ENCODE peak calls at places on chromosome 10, in nine cellular contexts. One of them, this sample, is unnamed.

GRCh38 chr10:68655620-68656126 is 65.4 kb upstream of the CCAR1 start:
- DNase-seq in KG1: no peak
- DNase-seq in uterus: no peak
- DNase-seq in H1: no peak
- DNase-seq in stimulated activated CD8-positive, alpha-beta memory T cell treated with anti-CD3 and anti-CD28 coated beads, Interleukin-15, amount 100 ng/mL, for 4 hours: no peak
- DNase-seq in SHP77: no peak
- DNase-seq in NCI-H510A: no peak
- DNase-seq in RWPE2: no peak
- DNase-seq in nephron progenitor cell: no peak
- DNase-seq in this sample: no peak

GRCh38 chr10:34768261-34768971 is 46.7 kb downstream of the PARD3 start:
- DNase-seq in KG1: no peak
- DNase-seq in uterus: peak
- DNase-seq in H1: no peak
- DNase-seq in stimulated activated CD8-positive, alpha-beta memory T cell treated with anti-CD3 and anti-CD28 coated beads, Interleukin-15, amount 100 ng/mL, for 4 hours: no peak
- DNase-seq in SHP77: no peak
- DNase-seq in NCI-H510A: peak
- DNase-seq in RWPE2: no peak
- DNase-seq in nephron progenitor cell: no peak
- DNase-seq in this sample: peak

GRCh38 chr10:128599538-128599937 is 473.3 kb upstream of the MKI67 start:
- DNase-seq in KG1: no peak
- DNase-seq in uterus: no peak
- DNase-seq in H1: no peak
- DNase-seq in stimulated activated CD8-positive, alpha-beta memory T cell treated with anti-CD3 and anti-CD28 coated beads, Interleukin-15, amount 100 ng/mL, for 4 hours: no peak
- DNase-seq in SHP77: no peak
- DNase-seq in NCI-H510A: no peak
- DNase-seq in RWPE2: no peak
- DNase-seq in nephron progenitor cell: no peak
- DNase-seq in this sample: no peak

GRCh38 chr10:83539528-83540308 is 599.6 kb upstream of the GHITM start:
- DNase-seq in KG1: no peak
- DNase-seq in uterus: peak
- DNase-seq in H1: no peak
- DNase-seq in stimulated activated CD8-positive, alpha-beta memory T cell treated with anti-CD3 and anti-CD28 coated beads, Interleukin-15, amount 100 ng/mL, for 4 hours: no peak
- DNase-seq in SHP77: no peak
- DNase-seq in NCI-H510A: no peak
- DNase-seq in RWPE2: no peak
- DNase-seq in nephron progenitor cell: peak
- DNase-seq in this sample: peak

GRCh38 chr10:93871805-93872204 is 22.0 kb upstream of the SLC35G1 start:
- DNase-seq in KG1: no peak
- DNase-seq in uterus: no peak
- DNase-seq in H1: no peak
- DNase-seq in stimulated activated CD8-positive, alpha-beta memory T cell treated with anti-CD3 and anti-CD28 coated beads, Interleukin-15, amount 100 ng/mL, for 4 hours: no peak
- DNase-seq in SHP77: no peak
- DNase-seq in NCI-H510A: no peak
- DNase-seq in RWPE2: no peak
- DNase-seq in nephron progenitor cell: no peak
- DNase-seq in this sample: no peak

GRCh38 chr10:69741671-69742355 is 59.9 kb upstream of the COL13A1 start:
- DNase-seq in KG1: no peak
- DNase-seq in uterus: no peak
- DNase-seq in H1: no peak
- DNase-seq in stimulated activated CD8-positive, alpha-beta memory T cell treated with anti-CD3 and anti-CD28 coated beads, Interleukin-15, amount 100 ng/mL, for 4 hours: no peak
- DNase-seq in SHP77: no peak
- DNase-seq in NCI-H510A: no peak
- DNase-seq in RWPE2: no peak
- DNase-seq in nephron progenitor cell: no peak
- DNase-seq in this sample: no peak

GRCh38 chr10:37125191-37125732 is at the start of gene ANKRD30A:
- DNase-seq in KG1: no peak
- DNase-seq in uterus: no peak
- DNase-seq in H1: no peak
- DNase-seq in stimulated activated CD8-positive, alpha-beta memory T cell treated with anti-CD3 and anti-CD28 coated beads, Interleukin-15, amount 100 ng/mL, for 4 hours: no peak
- DNase-seq in SHP77: no peak
- DNase-seq in NCI-H510A: no peak
- DNase-seq in RWPE2: no peak
- DNase-seq in nephron progenitor cell: no peak
- DNase-seq in this sample: no peak

GRCh38 chr10:76998451-76998850 is 639.2 kb downstream of the KCNMA1 start:
- DNase-seq in KG1: no peak
- DNase-seq in uterus: no peak
- DNase-seq in H1: no peak
- DNase-seq in stimulated activated CD8-positive, alpha-beta memory T cell treated with anti-CD3 and anti-CD28 coated beads, Interleukin-15, amount 100 ng/mL, for 4 hours: no peak
- DNase-seq in SHP77: no peak
- DNase-seq in NCI-H510A: no peak
- DNase-seq in RWPE2: no peak
- DNase-seq in nephron progenitor cell: no peak
- DNase-seq in this sample: no peak

GRCh38 chr10:73800560-73801252 is 10.7 kb downstream of the NDST2 start:
- DNase-seq in KG1: no peak
- DNase-seq in uterus: no peak
- DNase-seq in H1: no peak
- DNase-seq in stimulated activated CD8-positive, alpha-beta memory T cell treated with anti-CD3 and anti-CD28 coated beads, Interleukin-15, amount 100 ng/mL, for 4 hours: no peak
- DNase-seq in SHP77: no peak
- DNase-seq in NCI-H510A: no peak
- DNase-seq in RWPE2: no peak
- DNase-seq in nephron progenitor cell: no peak
- DNase-seq in this sample: no peak

GRCh38 chr10:75038335-75038734 is 73.1 kb upstream of the SAMD8 start:
- DNase-seq in KG1: no peak
- DNase-seq in uterus: peak
- DNase-seq in H1: no peak
- DNase-seq in stimulated activated CD8-positive, alpha-beta memory T cell treated with anti-CD3 and anti-CD28 coated beads, Interleukin-15, amount 100 ng/mL, for 4 hours: no peak
- DNase-seq in SHP77: no peak
- DNase-seq in NCI-H510A: no peak
- DNase-seq in RWPE2: no peak
- DNase-seq in nephron progenitor cell: no peak
- DNase-seq in this sample: no peak

GRCh38 chr10:14562197-14562596 is 212.5 kb downstream of the FAM107B start:
- DNase-seq in KG1: no peak
- DNase-seq in uterus: no peak
- DNase-seq in H1: no peak
- DNase-seq in stimulated activated CD8-positive, alpha-beta memory T cell treated with anti-CD3 and anti-CD28 coated beads, Interleukin-15, amount 100 ng/mL, for 4 hours: no peak
- DNase-seq in SHP77: no peak
- DNase-seq in NCI-H510A: no peak
- DNase-seq in RWPE2: no peak
- DNase-seq in nephron progenitor cell: no peak
- DNase-seq in this sample: no peak

GRCh38 chr10:33808475-33808874 is 474.0 kb upstream of the NRP1 start:
- DNase-seq in KG1: no peak
- DNase-seq in uterus: no peak
- DNase-seq in H1: no peak
- DNase-seq in stimulated activated CD8-positive, alpha-beta memory T cell treated with anti-CD3 and anti-CD28 coated beads, Interleukin-15, amount 100 ng/mL, for 4 hours: no peak
- DNase-seq in SHP77: no peak
- DNase-seq in NCI-H510A: no peak
- DNase-seq in RWPE2: no peak
- DNase-seq in nephron progenitor cell: no peak
- DNase-seq in this sample: no peak

GRCh38 chr10:33807527-33808377 is 473.3 kb upstream of the NRP1 start:
- DNase-seq in KG1: no peak
- DNase-seq in uterus: no peak
- DNase-seq in H1: no peak
- DNase-seq in stimulated activated CD8-positive, alpha-beta memory T cell treated with anti-CD3 and anti-CD28 coated beads, Interleukin-15, amount 100 ng/mL, for 4 hours: no peak
- DNase-seq in SHP77: no peak
- DNase-seq in NCI-H510A: no peak
- DNase-seq in RWPE2: no peak
- DNase-seq in nephron progenitor cell: no peak
- DNase-seq in this sample: no peak

GRCh38 chr10:70164179-70164578 is 6.1 kb downstream of the SAR1A start:
- DNase-seq in KG1: no peak
- DNase-seq in uterus: no peak
- DNase-seq in H1: no peak
- DNase-seq in stimulated activated CD8-positive, alpha-beta memory T cell treated with anti-CD3 and anti-CD28 coated beads, Interleukin-15, amount 100 ng/mL, for 4 hours: no peak
- DNase-seq in SHP77: no peak
- DNase-seq in NCI-H510A: no peak
- DNase-seq in RWPE2: no peak
- DNase-seq in nephron progenitor cell: no peak
- DNase-seq in this sample: no peak

GRCh38 chr10:72645263-72645858 is 19.5 kb upstream of the MICU1 start:
- DNase-seq in KG1: no peak
- DNase-seq in uterus: no peak
- DNase-seq in H1: no peak
- DNase-seq in stimulated activated CD8-positive, alpha-beta memory T cell treated with anti-CD3 and anti-CD28 coated beads, Interleukin-15, amount 100 ng/mL, for 4 hours: no peak
- DNase-seq in SHP77: no peak
- DNase-seq in NCI-H510A: peak
- DNase-seq in RWPE2: no peak
- DNase-seq in nephron progenitor cell: no peak
- DNase-seq in this sample: no peak

GRCh38 chr10:113435881-113436280 is 117.0 kb upstream of the HABP2 start:
- DNase-seq in KG1: no peak
- DNase-seq in uterus: no peak
- DNase-seq in H1: no peak
- DNase-seq in stimulated activated CD8-positive, alpha-beta memory T cell treated with anti-CD3 and anti-CD28 coated beads, Interleukin-15, amount 100 ng/mL, for 4 hours: no peak
- DNase-seq in SHP77: no peak
- DNase-seq in NCI-H510A: no peak
- DNase-seq in RWPE2: no peak
- DNase-seq in nephron progenitor cell: no peak
- DNase-seq in this sample: no peak

GRCh38 chr10:72328045-72328828 is 26.5 kb downstream of the DNAJB12 start:
- DNase-seq in KG1: no peak
- DNase-seq in uterus: peak
- DNase-seq in H1: no peak
- DNase-seq in stimulated activated CD8-positive, alpha-beta memory T cell treated with anti-CD3 and anti-CD28 coated beads, Interleukin-15, amount 100 ng/mL, for 4 hours: no peak
- DNase-seq in SHP77: peak
- DNase-seq in NCI-H510A: no peak
- DNase-seq in RWPE2: no peak
- DNase-seq in nephron progenitor cell: peak
- DNase-seq in this sample: peak

GRCh38 chr10:122474145-122474739 is 12.9 kb downstream of the HTRA1 start:
- DNase-seq in KG1: no peak
- DNase-seq in uterus: no peak
- DNase-seq in H1: no peak
- DNase-seq in stimulated activated CD8-positive, alpha-beta memory T cell treated with anti-CD3 and anti-CD28 coated beads, Interleukin-15, amount 100 ng/mL, for 4 hours: no peak
- DNase-seq in SHP77: no peak
- DNase-seq in NCI-H510A: no peak
- DNase-seq in RWPE2: no peak
- DNase-seq in nephron progenitor cell: no peak
- DNase-seq in this sample: peak

GRCh38 chr10:128124813-128125403 is 1.3 kb downstream of the MKI67 start:
- DNase-seq in KG1: no peak
- DNase-seq in uterus: no peak
- DNase-seq in H1: no peak
- DNase-seq in stimulated activated CD8-positive, alpha-beta memory T cell treated with anti-CD3 and anti-CD28 coated beads, Interleukin-15, amount 100 ng/mL, for 4 hours: no peak
- DNase-seq in SHP77: no peak
- DNase-seq in NCI-H510A: no peak
- DNase-seq in RWPE2: no peak
- DNase-seq in nephron progenitor cell: no peak
- DNase-seq in this sample: no peak

GRCh38 chr10:132375116-132375794 is 21.7 kb upstream of the PWWP2B start:
- DNase-seq in KG1: no peak
- DNase-seq in uterus: no peak
- DNase-seq in H1: no peak
- DNase-seq in stimulated activated CD8-positive, alpha-beta memory T cell treated with anti-CD3 and anti-CD28 coated beads, Interleukin-15, amount 100 ng/mL, for 4 hours: no peak
- DNase-seq in SHP77: no peak
- DNase-seq in NCI-H510A: no peak
- DNase-seq in RWPE2: peak
- DNase-seq in nephron progenitor cell: no peak
- DNase-seq in this sample: no peak

GRCh38 chr10:5547934-5548660 is 23.3 kb downstream of the CALML3 start:
- DNase-seq in KG1: no peak
- DNase-seq in uterus: no peak
- DNase-seq in H1: no peak
- DNase-seq in stimulated activated CD8-positive, alpha-beta memory T cell treated with anti-CD3 and anti-CD28 coated beads, Interleukin-15, amount 100 ng/mL, for 4 hours: no peak
- DNase-seq in SHP77: peak
- DNase-seq in NCI-H510A: peak
- DNase-seq in RWPE2: no peak
- DNase-seq in nephron progenitor cell: no peak
- DNase-seq in this sample: no peak

GRCh38 chr10:37872283-37872682 is 14.9 kb upstream of the ZNF248 start:
- DNase-seq in KG1: no peak
- DNase-seq in uterus: no peak
- DNase-seq in H1: no peak
- DNase-seq in stimulated activated CD8-positive, alpha-beta memory T cell treated with anti-CD3 and anti-CD28 coated beads, Interleukin-15, amount 100 ng/mL, for 4 hours: no peak
- DNase-seq in SHP77: no peak
- DNase-seq in NCI-H510A: no peak
- DNase-seq in RWPE2: no peak
- DNase-seq in nephron progenitor cell: no peak
- DNase-seq in this sample: no peak

GRCh38 chr10:95403690-95404459 is 113.1 kb upstream of the PDLIM1 start:
- DNase-seq in KG1: no peak
- DNase-seq in uterus: no peak
- DNase-seq in H1: no peak
- DNase-seq in stimulated activated CD8-positive, alpha-beta memory T cell treated with anti-CD3 and anti-CD28 coated beads, Interleukin-15, amount 100 ng/mL, for 4 hours: no peak
- DNase-seq in SHP77: no peak
- DNase-seq in NCI-H510A: no peak
- DNase-seq in RWPE2: no peak
- DNase-seq in nephron progenitor cell: no peak
- DNase-seq in this sample: no peak

GRCh38 chr10:31318382-31318853 is 598 bp upstream of the ZEB1 start:
- DNase-seq in KG1: peak
- DNase-seq in uterus: no peak
- DNase-seq in H1: no peak
- DNase-seq in stimulated activated CD8-positive, alpha-beta memory T cell treated with anti-CD3 and anti-CD28 coated beads, Interleukin-15, amount 100 ng/mL, for 4 hours: peak
- DNase-seq in SHP77: no peak
- DNase-seq in NCI-H510A: peak
- DNase-seq in RWPE2: no peak
- DNase-seq in nephron progenitor cell: no peak
- DNase-seq in this sample: peak

GRCh38 chr10:110057461-110057860 is 49.7 kb downstream of the ADD3 start:
- DNase-seq in KG1: no peak
- DNase-seq in uterus: no peak
- DNase-seq in H1: no peak
- DNase-seq in stimulated activated CD8-positive, alpha-beta memory T cell treated with anti-CD3 and anti-CD28 coated beads, Interleukin-15, amount 100 ng/mL, for 4 hours: no peak
- DNase-seq in SHP77: no peak
- DNase-seq in NCI-H510A: no peak
- DNase-seq in RWPE2: no peak
- DNase-seq in nephron progenitor cell: no peak
- DNase-seq in this sample: no peak

GRCh38 chr10:123997486-123998196 is 95.8 kb downstream of the CHST15 start:
- DNase-seq in KG1: peak
- DNase-seq in uterus: no peak
- DNase-seq in H1: no peak
- DNase-seq in stimulated activated CD8-positive, alpha-beta memory T cell treated with anti-CD3 and anti-CD28 coated beads, Interleukin-15, amount 100 ng/mL, for 4 hours: no peak
- DNase-seq in SHP77: no peak
- DNase-seq in NCI-H510A: no peak
- DNase-seq in RWPE2: peak
- DNase-seq in nephron progenitor cell: no peak
- DNase-seq in this sample: peak

GRCh38 chr10:64316833-64317232 is 795.6 kb downstream of the REEP3 start:
- DNase-seq in KG1: no peak
- DNase-seq in uterus: no peak
- DNase-seq in H1: no peak
- DNase-seq in stimulated activated CD8-positive, alpha-beta memory T cell treated with anti-CD3 and anti-CD28 coated beads, Interleukin-15, amount 100 ng/mL, for 4 hours: no peak
- DNase-seq in SHP77: no peak
- DNase-seq in NCI-H510A: no peak
- DNase-seq in RWPE2: no peak
- DNase-seq in nephron progenitor cell: no peak
- DNase-seq in this sample: no peak

GRCh38 chr10:47438857-47439474 is 44.9 kb downstream of the ANXA8 start:
- DNase-seq in KG1: no peak
- DNase-seq in uterus: no peak
- DNase-seq in H1: peak
- DNase-seq in stimulated activated CD8-positive, alpha-beta memory T cell treated with anti-CD3 and anti-CD28 coated beads, Interleukin-15, amount 100 ng/mL, for 4 hours: no peak
- DNase-seq in SHP77: peak
- DNase-seq in NCI-H510A: no peak
- DNase-seq in RWPE2: peak
- DNase-seq in nephron progenitor cell: peak
- DNase-seq in this sample: no peak

GRCh38 chr10:8116926-8117493 is 62.5 kb downstream of the GATA3 start:
- DNase-seq in KG1: no peak
- DNase-seq in uterus: no peak
- DNase-seq in H1: no peak
- DNase-seq in stimulated activated CD8-positive, alpha-beta memory T cell treated with anti-CD3 and anti-CD28 coated beads, Interleukin-15, amount 100 ng/mL, for 4 hours: no peak
- DNase-seq in SHP77: no peak
- DNase-seq in NCI-H510A: no peak
- DNase-seq in RWPE2: no peak
- DNase-seq in nephron progenitor cell: no peak
- DNase-seq in this sample: no peak

GRCh38 chr10:59434463-59435326 is 72.3 kb upstream of the FAM13C start:
- DNase-seq in KG1: no peak
- DNase-seq in uterus: no peak
- DNase-seq in H1: no peak
- DNase-seq in stimulated activated CD8-positive, alpha-beta memory T cell treated with anti-CD3 and anti-CD28 coated beads, Interleukin-15, amount 100 ng/mL, for 4 hours: no peak
- DNase-seq in SHP77: no peak
- DNase-seq in NCI-H510A: no peak
- DNase-seq in RWPE2: no peak
- DNase-seq in nephron progenitor cell: no peak
- DNase-seq in this sample: no peak

GRCh38 chr10:73229567-73229966 is 17.5 kb downstream of the DNAJC9 start:
- DNase-seq in KG1: peak
- DNase-seq in uterus: no peak
- DNase-seq in H1: no peak
- DNase-seq in stimulated activated CD8-positive, alpha-beta memory T cell treated with anti-CD3 and anti-CD28 coated beads, Interleukin-15, amount 100 ng/mL, for 4 hours: no peak
- DNase-seq in SHP77: no peak
- DNase-seq in NCI-H510A: no peak
- DNase-seq in RWPE2: no peak
- DNase-seq in nephron progenitor cell: no peak
- DNase-seq in this sample: no peak

This sample was measured in tibial artery.